ENCODE peak calls at places on chromosomes 13 and 19, in seven cellular contexts. S, O, M, P, W, D and E are unnamed samples.

GRCh38 chr19:5942991-5943390 is 28.9 kb downstream of the CAPS start:
- DNase-seq in W (no peak), M (no peak), D (no peak), P (no peak), O (no peak), S (no peak), E (no peak)

GRCh38 chr19:4744451-4745170 is 21.0 kb upstream of the DPP9 start:
- DNase-seq in P (no peak), O (no peak), D (no peak), M (no peak), W (peak; percentile 45), S (no peak), E (peak; percentile 51)

GRCh38 chr19:4037301-4037949 is 29.3 kb downstream of the ZBTB7A start:
- DNase-seq in M (no peak), O (no peak), P (no peak), W (no peak), S (no peak), D (no peak), E (no peak)

GRCh38 chr19:51124729-51125128 is at the start of gene SIGLEC9:
- DNase-seq in D (no peak), P (no peak), S (no peak), O (no peak), M (no peak), W (no peak), E (no peak)

GRCh38 chr13:78881054-78881453 is 222.1 kb upstream of the OBI1 start:
- DNase-seq in M (no peak), S (no peak), D (no peak), W (no peak), P (no peak), O (peak; percentile 64), E (no peak)

GRCh38 chr19:41218615-41219507 is at the start of gene AXL:
- DNase-seq in D (no peak), M (peak; percentile 98), P (peak; percentile 78), O (peak; percentile 43), S (peak; percentile 38), W (peak; percentile 48), E (peak; percentile 73)

GRCh38 chr13:97367427-97367826 is 66.5 kb upstream of the RAP2A start:
- DNase-seq in P (no peak), D (no peak), M (peak; percentile 26), S (no peak), W (no peak), O (no peak), E (no peak)

GRCh38 chr13:100721885-100722512 is 47.4 kb upstream of the TMTC4 start:
- DNase-seq in D (no peak), O (peak; percentile 63), M (peak; percentile 80), S (peak; percentile 37), P (no peak), W (peak; percentile 41), E (peak; percentile 55)

GRCh38 chr19:33691736-33692135 is 70.0 kb downstream of the CHST8 start:
- DNase-seq in M (no peak), O (no peak), P (no peak), W (no peak), S (no peak), D (no peak), E (no peak)

GRCh38 chr13:109136873-109137272 is 507.5 kb downstream of the MYO16 start:
- DNase-seq in O (no peak), D (no peak), P (no peak), M (no peak), S (no peak), W (no peak), E (no peak)

GRCh38 chr13:109130093-109130835 is 500.9 kb downstream of the MYO16 start:
- DNase-seq in M (no peak), W (no peak), S (no peak), D (no peak), P (no peak), O (no peak), E (no peak)

GRCh38 chr13:109126973-109127615 is 497.7 kb downstream of the MYO16 start:
- DNase-seq in D (no peak), P (no peak), W (no peak), S (no peak), M (no peak), O (peak; percentile 75), E (no peak)

GRCh38 chr13:109135018-109135417 is 505.6 kb downstream of the MYO16 start:
- DNase-seq in S (no peak), O (no peak), W (no peak), P (no peak), D (no peak), M (no peak), E (no peak)

GRCh38 chr13:109131698-109132257 is 502.4 kb downstream of the MYO16 start:
- DNase-seq in M (peak; percentile 24), D (peak; percentile 77), P (no peak), W (no peak), S (no peak), O (no peak), E (no peak)
- TF ChIP-seq POLR2AphosphoS5 in M (no peak), D (no peak), P (no peak), W (no peak), S (no peak), O (no peak), E (no peak)

GRCh38 chr13:66265446-66265845 is 964.7 kb downstream of the PCDH9 start:
- DNase-seq in M (no peak), O (no peak), D (no peak), W (no peak), P (no peak), S (no peak), E (no peak)

GRCh38 chr13:66266761-66267160 is 963.4 kb downstream of the PCDH9 start:
- DNase-seq in M (no peak), S (no peak), W (no peak), O (no peak), D (no peak), P (no peak), E (no peak)

GRCh38 chr13:66264976-66265375 is 965.2 kb downstream of the PCDH9 start:
- DNase-seq in O (no peak), S (no peak), P (no peak), W (no peak), M (no peak), D (no peak), E (no peak)

GRCh38 chr13:66266348-66266747 is 963.8 kb downstream of the PCDH9 start:
- DNase-seq in P (no peak), D (no peak), W (no peak), M (no peak), O (no peak), S (no peak), E (no peak)

GRCh38 chr13:66262330-66262729 is 967.8 kb downstream of the PCDH9 start:
- DNase-seq in M (no peak), S (no peak), O (no peak), P (no peak), W (no peak), D (no peak), E (no peak)
- H2AFZ ChIP-seq in M (no peak overlapping the region), S (no peak overlapping the region), O (no peak overlapping the region), P (no peak overlapping the region), W (no peak overlapping the region), D (no peak overlapping the region), E (no peak overlapping the region)

GRCh38 chr19:42254850-42255765 is at the start of gene ERF:
- DNase-seq in O (peak; percentile 96), M (peak; percentile 95), W (peak; percentile 91), P (no peak), D (peak; percentile 45), S (peak; percentile 65), E (peak; percentile 93)
- TF ChIP-seq POLR2AphosphoS5 in O (peak; percentile 80), M (peak; percentile 76), W (peak; percentile 81), P (peak; percentile 51), D (peak; percentile 76), S (peak; percentile 95), E (peak; percentile 88)

GRCh38 chr19:45667620-45668341 is at the start of gene GIPR:
- DNase-seq in P (no peak), O (peak; percentile 74), M (peak; percentile 77), S (peak; percentile 72), D (no peak), W (peak; percentile 88), E (no peak)
- H2AFZ ChIP-seq in P (peak within 1 kb of the TSS; percentile 91), O (peak within 1 kb of the TSS; percentile 94), M (peak within 1 kb of the TSS; percentile 91), S (peak within 1 kb of the TSS; percentile 81), D (peak within 1 kb of the TSS; percentile 96), W (peak within 1 kb of the TSS; percentile 99), E (peak within 1 kb of the TSS; percentile 35)